ENCODE peak calls at places on chromosomes 12 and 14, in five cellular contexts. N, J, T, F and X are unnamed samples.

GRCh38 chr12:78680596-78680995 is 184.0 kb upstream of the SYT1 start:
- DNase-seq in T (no peak), F (no peak), N (no peak), J (no peak), X (no peak)

GRCh38 chr14:51922624-51923023 is 62.2 kb downstream of the GNG2 start:
- DNase-seq in T (no peak), J (peak; percentile 31), N (peak; percentile 63), F (no peak), X (no peak)

GRCh38 chr14:96752594-96752993 is 44.6 kb upstream of the VRK1 start:
- DNase-seq in N (peak; percentile 5), F (no peak), J (no peak), T (no peak), X (no peak)

GRCh38 chr14:105493921-105494605 is 3.0 kb downstream of the TEDC1 start:
- DNase-seq in F (no peak), T (peak; percentile 4), J (peak; percentile 2), N (no peak), X (no peak)

GRCh38 chr12:57756406-57757341 is 1.8 kb downstream of the MARCHF9 start:
- DNase-seq in F (peak; percentile 92), N (no peak), T (peak; percentile 60), J (peak; percentile 75), X (peak; percentile 85)

GRCh38 chr12:63915105-63915830 is 70.8 kb downstream of the SRGAP1 start:
- DNase-seq in T (no peak), F (no peak), N (peak; percentile 71), J (no peak), X (no peak)

GRCh38 chr14:61480704-61481285 is 159.4 kb downstream of the PRKCH start:
- DNase-seq in F (no peak), N (no peak), T (no peak), J (no peak), X (no peak)

GRCh38 chr12:60266381-60266852 is 670.6 kb downstream of the SLC16A7 start:
- DNase-seq in T (no peak), N (peak; percentile 94), F (no peak), J (peak; percentile 47), X (no peak)

GRCh38 chr12:12384601-12385321 is 27.9 kb downstream of the BORCS5 start:
- DNase-seq in F (no peak), J (peak; percentile 52), T (peak; percentile 55), N (no peak), X (no peak)

GRCh38 chr12:15526033-15526432 is 203.7 kb downstream of the PTPRO start:
- DNase-seq in J (no peak), F (peak; percentile 83), N (no peak), T (no peak), X (peak; percentile 88)

GRCh38 chr12:97538705-97539104 is 76.1 kb downstream of the RMST start:
- DNase-seq in T (no peak), J (no peak), N (no peak), F (no peak), X (no peak)

GRCh38 chr14:100662850-100663527 is 63.7 kb upstream of the DLK1 start:
- DNase-seq in F (peak; percentile 86), N (peak; percentile 61), J (peak; percentile 79), T (peak; percentile 69), X (peak; percentile 65)

GRCh38 chr12:65432606-65433005 is 154.1 kb downstream of the MSRB3 start:
- DNase-seq in J (no peak), F (no peak), N (no peak), T (no peak), X (no peak)

GRCh38 chr14:86168376-86168775 is 638.4 kb downstream of the FLRT2 start:
- DNase-seq in J (no peak), F (no peak), T (no peak), N (no peak), X (no peak)

GRCh38 chr12:110543252-110543959 is 39.7 kb downstream of the PPTC7 start:
- DNase-seq in F (no peak), T (no peak), J (peak; percentile 58), N (peak; percentile 80), X (no peak)

GRCh38 chr14:68637106-68638021 is 155.5 kb downstream of the ZFP36L1 start:
- DNase-seq in J (no peak), T (no peak), F (no peak), N (peak; percentile 58), X (no peak)

GRCh38 chr12:55043542-55043941 is 23.8 kb downstream of the NEUROD4 start:
- DNase-seq in T (no peak), J (no peak), N (no peak), F (no peak), X (no peak)

GRCh38 chr14:68394719-68395117 is 398.1 kb downstream of the ZFP36L1 start:
- DNase-seq in F (no peak), N (no peak), J (no peak), T (no peak), X (no peak)

GRCh38 chr14:104362761-104363605 is 216.6 kb upstream of the C14orf180 start:
- DNase-seq in N (no peak), T (no peak), F (no peak), J (no peak), X (no peak)

GRCh38 chr12:124686001-124686884 is 118.8 kb upstream of the NCOR2 start:
- DNase-seq in T (no peak), J (no peak), F (peak; percentile 52), N (peak; percentile 81), X (no peak)

GRCh38 chr12:76537923-76538322 is 21.6 kb downstream of the OSBPL8 start:
- DNase-seq in N (no peak), J (no peak), F (no peak), T (no peak), X (no peak)

GRCh38 chr12:32273063-32273521 is 126.3 kb upstream of the FGD4 start:
- DNase-seq in N (peak; percentile 90), F (peak; percentile 74), J (no peak), T (no peak), X (peak; percentile 76)

GRCh38 chr12:104632724-104633181 is 176.0 kb downstream of the CHST11 start:
- DNase-seq in T (peak; percentile 73), N (peak; percentile 67), F (no peak), J (no peak), X (no peak)

GRCh38 chr14:68248481-68249255 is 429.1 kb downstream of the RAD51B start:
- DNase-seq in J (peak; percentile 74), T (peak; percentile 23), F (peak; percentile 73), N (peak; percentile 78), X (peak; percentile 85)

GRCh38 chr14:102088012-102088792 is 1.4 kb upstream of the HSP90AA1 start:
- DNase-seq in J (peak; percentile 41), F (peak; percentile 85), T (peak; percentile 90), N (no peak), X (peak; percentile 65)

GRCh38 chr12:113958108-113958507 is 8.0 kb downstream of the RBM19 start:
- DNase-seq in J (no peak), N (no peak), T (no peak), F (no peak), X (no peak)

GRCh38 chr12:28089363-28089762 is 100.9 kb upstream of the CCDC91 start:
- DNase-seq in T (no peak), J (no peak), F (no peak), N (peak; percentile 37), X (no peak)

DNA sequence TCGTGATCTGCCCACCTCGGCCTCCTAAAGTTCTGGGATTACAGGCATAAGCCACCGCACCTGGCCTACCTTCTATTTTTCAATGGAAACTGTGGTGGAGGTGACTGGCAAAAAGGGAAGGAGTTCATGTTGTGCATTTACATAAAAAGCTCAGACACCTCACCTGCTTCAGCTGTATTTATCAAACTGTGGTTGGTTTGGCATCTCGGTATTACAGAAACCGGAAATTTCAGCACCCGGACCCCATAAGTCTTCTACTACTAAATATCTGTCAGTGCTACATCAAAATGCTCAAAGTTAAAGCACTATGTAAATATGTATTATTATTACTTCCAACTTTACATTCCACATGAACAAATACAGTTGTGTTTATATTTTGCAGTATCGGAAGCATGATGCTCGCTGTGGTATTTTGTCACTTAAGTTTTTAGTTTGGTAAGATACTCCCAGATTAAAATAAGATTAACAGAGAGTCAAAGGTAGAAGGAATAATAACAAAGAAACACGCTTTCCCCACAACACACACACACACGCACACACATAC is 95.4 kb downstream of the ITPR2 start:
- DNase-seq in J (no peak), N (no peak), F (no peak), T (no peak), X (no peak)
- H2AFZ ChIP-seq in J (no peak overlapping the region), N (no peak overlapping the region), F (no peak overlapping the region), T (no peak overlapping the region), X (no peak overlapping the region)

DNA sequence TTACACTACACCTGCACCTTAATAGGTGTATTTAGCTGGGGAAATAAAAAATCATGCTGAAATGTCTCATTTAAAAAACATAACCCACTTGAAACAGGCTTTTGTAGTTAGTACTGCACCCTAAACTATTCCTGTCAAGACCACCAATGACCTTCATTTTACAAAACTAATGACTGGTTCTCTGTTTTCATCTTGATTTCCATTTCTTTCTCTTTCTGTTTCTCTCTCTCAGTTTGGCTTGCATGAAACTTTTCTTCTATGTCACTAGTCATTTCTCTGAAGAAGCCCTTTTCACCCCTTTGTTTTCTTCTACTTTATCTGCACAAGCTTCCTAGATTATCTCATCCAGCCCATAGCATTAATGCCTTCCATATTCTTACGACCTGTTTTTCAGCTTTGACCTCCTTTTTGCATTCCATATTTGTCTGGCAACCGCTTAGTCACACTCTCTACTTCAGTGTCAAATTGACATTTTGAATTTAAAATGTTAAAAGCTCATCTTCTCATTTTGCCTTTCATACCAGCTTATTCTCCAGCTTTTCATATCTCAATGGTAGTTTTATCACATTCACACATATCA is 32.7 kb upstream of the KLRF1 start:
- DNase-seq in J (no peak), N (no peak), F (no peak), T (no peak), X (no peak)
- H2AFZ ChIP-seq in J (no peak overlapping the region), N (no peak overlapping the region), F (no peak overlapping the region), T (no peak overlapping the region), X (no peak overlapping the region)

DNA sequence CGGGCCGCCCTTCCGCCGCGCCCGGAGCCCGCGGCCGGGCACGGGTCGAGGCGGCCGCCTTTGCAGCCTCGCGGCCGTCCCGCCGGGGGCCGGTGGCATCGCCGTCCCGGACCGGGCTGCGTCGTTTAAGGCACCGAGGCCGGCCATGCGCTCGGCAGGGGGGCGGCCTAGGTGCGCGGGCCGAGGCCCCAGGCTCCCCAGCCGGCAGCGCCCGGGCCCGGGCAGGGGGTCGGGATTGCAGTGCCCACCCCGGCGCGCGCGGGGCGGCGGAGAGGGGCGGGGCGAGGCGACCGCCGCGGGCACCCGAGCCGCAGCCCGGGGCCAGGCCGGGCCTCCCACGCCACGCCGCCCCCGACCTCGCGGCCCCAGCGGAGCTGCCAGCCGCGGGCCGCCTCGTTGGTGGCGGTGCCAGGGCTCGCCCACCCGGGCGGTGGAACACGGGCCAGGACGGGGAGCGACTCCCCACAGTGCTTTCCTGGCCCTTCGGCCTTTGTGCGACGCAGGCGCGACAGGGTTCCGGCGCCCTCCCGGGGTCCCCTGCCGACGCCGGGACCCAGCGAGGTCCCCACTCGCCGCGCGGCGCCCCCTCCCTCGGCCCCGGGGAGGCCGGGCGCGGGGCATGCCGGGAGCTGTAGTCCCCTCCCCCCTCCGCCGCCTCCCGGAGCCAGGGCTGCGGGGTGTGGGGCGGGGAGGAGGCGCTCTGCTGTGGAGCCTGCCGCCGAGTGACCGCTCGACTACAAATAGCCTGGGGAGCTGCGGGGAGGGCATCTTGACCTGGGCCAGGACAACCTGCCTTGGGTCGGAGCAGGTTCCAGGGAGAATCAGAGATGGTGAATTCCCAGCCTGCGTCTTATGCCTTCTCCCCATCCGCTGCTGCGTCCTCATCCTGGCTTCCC is 769 bp downstream of the FKBP4 start:
- DNase-seq in T (peak; percentile 73), F (peak; percentile 88), N (peak; percentile 41), J (peak; percentile 89), X (peak; percentile 72)
- H2AFZ ChIP-seq in T (peak overlapping the region; percentile 76), F (no peak overlapping the region), N (peak overlapping the region; percentile 88), J (peak overlapping the region; percentile 89), X (no peak overlapping the region)

DNA sequence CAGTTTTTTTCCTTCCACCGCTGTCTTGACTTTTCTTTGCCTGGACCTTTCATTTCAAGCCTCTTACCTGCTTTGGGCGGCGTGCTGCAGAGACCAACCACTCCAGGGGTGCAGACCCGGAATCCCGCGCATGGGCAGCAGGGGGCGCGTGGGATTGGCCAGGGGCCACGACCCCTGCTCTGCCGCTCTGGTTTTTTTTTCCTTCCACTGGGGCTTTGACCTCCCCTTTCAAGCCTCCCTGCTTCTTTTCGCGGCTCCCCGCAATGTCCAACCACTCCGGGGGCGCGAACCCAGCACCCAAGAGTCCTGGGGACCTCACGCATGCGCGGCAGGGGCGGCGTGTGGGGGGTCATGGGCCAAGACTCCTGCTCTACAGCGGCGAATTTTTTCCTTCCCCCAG is 325.1 kb downstream of the ALG10 start:
- DNase-seq in N (no peak), F (peak; percentile 41), J (no peak), T (no peak), X (no peak)
- H2AFZ ChIP-seq in N (no peak overlapping the region), F (no peak overlapping the region), J (no peak overlapping the region), T (no peak overlapping the region), X (no peak overlapping the region)